ENCODE peak calls at places on chromosome 7, in four cellular contexts. E, R, S and H are unnamed samples.

GRCh38 chr7:78221961-78222751 is 423.6 kb downstream of the PHTF2 start:
- DNase-seq in E (no peak), R (no peak), S (no peak), H (no peak)

GRCh38 chr7:15625456-15625855 is 61.0 kb downstream of the MEOX2 start:
- DNase-seq in E (no peak), R (no peak), S (no peak), H (no peak)

GRCh38 chr7:128172963-128173362 is 68.1 kb upstream of the LEP start:
- DNase-seq in E (no peak), R (no peak), S (no peak), H (no peak)

GRCh38 chr7:73833251-73833919 is 2.6 kb downstream of the CLDN4 start:
- DNase-seq in E (no peak), R (no peak), S (peak), H (no peak)

GRCh38 chr7:16502303-16502702 is 24.3 kb upstream of the LRRC72 start:
- DNase-seq in E (no peak), R (no peak), S (no peak), H (peak)

GRCh38 chr7:143397710-143398530 is 10.7 kb downstream of the EPHA1 start:
- DNase-seq in E (no peak), R (no peak), S (no peak), H (no peak)

GRCh38 chr7:87000344-87000743 is 59.1 kb downstream of the ELAPOR2 start:
- DNase-seq in E (no peak), R (peak), S (no peak), H (no peak)

GRCh38 chr7:115097175-115097671 is 175.3 kb downstream of the MDFIC start:
- DNase-seq in E (no peak), R (no peak), S (no peak), H (no peak)

GRCh38 chr7:38054199-38054598 is 123.8 kb upstream of the STARD3NL start:
- DNase-seq in E (no peak), R (no peak), S (no peak), H (peak)

GRCh38 chr7:73451780-73452398 is 18.3 kb downstream of the FZD9 start:
- DNase-seq in E (no peak), R (no peak), S (peak), H (no peak)

GRCh38 chr7:90172624-90173023 is 18.4 kb downstream of the STEAP1 start:
- DNase-seq in E (no peak), R (no peak), S (no peak), H (no peak)

GRCh38 chr7:22082553-22082885 is 136.8 kb upstream of the CDCA7L start:
- DNase-seq in E (no peak), R (no peak), S (no peak), H (no peak)

GRCh38 chr7:105009667-105010537 is 4.1 kb upstream of the KMT2E start:
- DNase-seq in E (no peak), R (no peak), S (no peak), H (no peak)